ENCODE peak calls at places on chromosomes 1 and 21, in six cellular contexts. X is AG10803; M is CD4-positive, alpha-beta memory T cell; E is A549; Y is memory B cell; Z is HEK293T. A is an unnamed sample.
A peak's percentile ranks its signal among the peaks of the same experiment; 100 is the strongest.

GRCh38 chr1:12617511-12617900 is 504 bp downstream of the DHRS3 start:
- DNase-seq in X (no peak), M (peak; percentile 66), E (no peak), Y (no peak), Z (no peak), A (no peak)

GRCh38 chr1:42178249-42178648 is 13.7 kb upstream of the GUCA2A start:
- DNase-seq in X (no peak), M (no peak), E (no peak), Y (no peak), Z (no peak), A (no peak)

GRCh38 chr1:45044916-45045315 is 32.9 kb downstream of the UROD start:
- DNase-seq in X (no peak), M (no peak), E (no peak), Y (no peak), Z (no peak), A (no peak)

GRCh38 chr21:34174470-34174869 is 101.1 kb downstream of the MRPS6 start:
- DNase-seq in X (no peak), M (no peak), E (no peak), Y (no peak), Z (no peak), A (no peak)

GRCh38 chr1:16026723-16027484 is 5.1 kb downstream of the CLCNKA start:
- DNase-seq in X (no peak), M (peak; percentile 8), E (no peak), Y (no peak), Z (peak; percentile 42), A (no peak)

GRCh38 chr1:204932573-204932909 is 61.9 kb downstream of the NFASC start:
- DNase-seq in X (no peak), M (no peak), E (no peak), Y (no peak), Z (no peak), A (no peak)

GRCh38 chr1:194159941-194160340 is 973.5 kb upstream of the B3GALT2 start:
- DNase-seq in X (no peak), M (no peak), E (no peak), Y (no peak), Z (peak; percentile 10), A (no peak)

GRCh38 chr21:25005388-25005787 is 601.9 kb downstream of the MRPL39 start:
- DNase-seq in X (peak; percentile 28), M (no peak), E (no peak), Y (no peak), Z (no peak), A (no peak)

GRCh38 chr1:219587817-219588561 is 24.9 kb downstream of the ZC3H11B start:
- DNase-seq in X (peak; percentile 44), M (no peak), E (no peak), Y (no peak), Z (no peak), A (no peak)

GRCh38 chr1:24711329-24711728 is 33.9 kb upstream of the CLIC4 start:
- DNase-seq in X (no peak), M (no peak), E (no peak), Y (no peak), Z (no peak), A (no peak)

GRCh38 chr1:91846007-91846620 is 39.8 kb downstream of the TGFBR3 start:
- DNase-seq in X (peak; percentile 32), M (no peak), E (no peak), Y (no peak), Z (peak; percentile 70), A (no peak)

GRCh38 chr1:229952135-229952534 is 114.9 kb upstream of the GALNT2 start:
- DNase-seq in X (no peak), M (no peak), E (no peak), Y (no peak), Z (no peak), A (no peak)

GRCh38 chr1:160207751-160208150 is 2.6 kb downstream of the PEA15 start:
- DNase-seq in X (no peak), M (no peak), E (no peak), Y (no peak), Z (no peak), A (no peak)

GRCh38 chr1:26690576-26691031 is 5.2 kb upstream of the ARID1A start:
- DNase-seq in X (no peak), M (no peak), E (no peak), Y (no peak), Z (no peak), A (no peak)

GRCh38 chr1:24751833-24752232 is 6.6 kb downstream of the CLIC4 start:
- DNase-seq in X (peak; percentile 34), M (no peak), E (no peak), Y (no peak), Z (no peak), A (no peak)

GRCh38 chr1:187413770-187414169 is 585.0 kb downstream of the PLA2G4A start:
- DNase-seq in X (no peak), M (no peak), E (no peak), Y (no peak), Z (no peak), A (no peak)

GRCh38 chr1:84103197-84103992 is 40.7 kb upstream of the PRKACB start:
- DNase-seq in X (peak; percentile 82), M (no peak), E (peak; percentile 22), Y (no peak), Z (peak; percentile 50), A (no peak)

GRCh38 chr1:147171399-147172167 is 687 bp downstream of the PRKAB2 start:
- DNase-seq in X (peak; percentile 19), M (no peak), E (peak; percentile 30), Y (no peak), Z (peak; percentile 26), A (no peak)

GRCh38 chr1:67811816-67812215 is 21.5 kb downstream of the GNG12 start:
- DNase-seq in X (no peak), M (no peak), E (no peak), Y (no peak), Z (no peak), A (no peak)

GRCh38 chr1:9413877-9414213 is 121.2 kb downstream of the SPSB1 start:
- DNase-seq in X (no peak), M (no peak), E (no peak), Y (no peak), Z (no peak), A (no peak)

GRCh38 chr1:184051485-184052193 is at the start of gene TSEN15:
- DNase-seq in X (peak; percentile 88), M (peak; percentile 66), E (peak; percentile 73), Y (peak; percentile 74), Z (peak; percentile 88), A (peak; percentile 84)

GRCh38 chr1:246497331-246497915 is 9.7 kb downstream of the SMYD3 start:
- DNase-seq in X (peak; percentile 73), M (peak; percentile 69), E (peak; percentile 58), Y (no peak), Z (peak; percentile 18), A (no peak)

GRCh38 chr21:45103966-45104520 is 29.7 kb downstream of the ADARB1 start:
- DNase-seq in X (no peak), M (no peak), E (no peak), Y (peak; percentile 33), Z (no peak), A (no peak)

GRCh38 chr1:98008373-98008772 is 87.5 kb upstream of the DPYD start:
- DNase-seq in X (no peak), M (no peak), E (no peak), Y (no peak), Z (no peak), A (no peak)

GRCh38 chr1:1055841-1056736 is 18.0 kb downstream of the RNF223 start:
- DNase-seq in X (no peak), M (no peak), E (no peak), Y (no peak), Z (no peak), A (no peak)

GRCh38 chr1:79006564-79006963 is at the start of gene ADGRL4:
- DNase-seq in X (peak; percentile 57), M (no peak), E (no peak), Y (no peak), Z (no peak), A (no peak)

GRCh38 chr1:200415693-200416593 is 6.1 kb upstream of the ZNF281 start:
- DNase-seq in X (peak; percentile 97), M (no peak), E (peak; percentile 76), Y (no peak), Z (no peak), A (no peak)

GRCh38 chr1:119448112-119448511 is 33.2 kb downstream of the HSD3B2 start:
- DNase-seq in X (no peak), M (no peak), E (no peak), Y (no peak), Z (no peak), A (no peak)

GRCh38 chr1:197159461-197159860 is 13.0 kb upstream of the ASPM start:
- DNase-seq in X (no peak), M (no peak), E (no peak), Y (no peak), Z (no peak), A (no peak)

A was measured in type B pancreatic cell.